ENCODE peak calls at places on chromosomes 16 and 17, in nine cellular contexts. U is posterior cingulate gyrus, M is tibial nerve, B is head of caudate nucleus, Q is WTC11, I is KG1, P is NCI-H1092, D is GM04503, Z is HTR-8/SVneo. N is an unnamed sample.

GRCh38 chr17:9173386-9173983 is 152.2 kb downstream of the NTN1 start:
- DNase-seq in U (no peak), M (no peak), B (no peak), Q (no peak), I (no peak), P (no peak), D (no peak), Z (no peak), N (no peak)

GRCh38 chr16:82368041-82368440 is 198.0 kb upstream of the MPHOSPH6 start:
- DNase-seq in U (no peak), M (no peak), B (peak), Q (peak), I (no peak), P (no peak), D (peak), Z (peak), N (no peak)

GRCh38 chr17:50863931-50864330 is 2.2 kb downstream of the TOB1 start:
- DNase-seq in U (no peak), M (no peak), B (no peak), Q (no peak), I (no peak), P (no peak), D (no peak), Z (no peak), N (no peak)

GRCh38 chr16:69378036-69378435 is 7.8 kb downstream of the TERF2 start:
- DNase-seq in U (no peak), M (no peak), B (no peak), Q (no peak), I (no peak), P (no peak), D (no peak), Z (no peak), N (no peak)

GRCh38 chr17:41849251-41849990 is 11.8 kb downstream of the KLHL10 start:
- DNase-seq in U (no peak), M (no peak), B (no peak), Q (no peak), I (no peak), P (no peak), D (no peak), Z (no peak), N (no peak)

GRCh38 chr16:79931721-79932120 is 331.2 kb upstream of the MAF start:
- DNase-seq in U (no peak), M (no peak), B (no peak), Q (no peak), I (no peak), P (no peak), D (no peak), Z (no peak), N (no peak)

GRCh38 chr17:65013613-65014391 is 42.7 kb downstream of the GNA13 start:
- DNase-seq in U (no peak), M (no peak), B (no peak), Q (no peak), I (no peak), P (no peak), D (peak), Z (peak), N (peak)

GRCh38 chr17:29215717-29216116 is 30.9 kb upstream of the CRYBA1 start:
- DNase-seq in U (no peak), M (no peak), B (no peak), Q (no peak), I (no peak), P (no peak), D (no peak), Z (no peak), N (no peak)

GRCh38 chr17:19004601-19005441 is at the start of gene FAM83G:
- DNase-seq in U (no peak), M (peak), B (peak), Q (peak), I (no peak), P (no peak), D (no peak), Z (peak), N (peak)

GRCh38 chr17:70225272-70225671 is 55.9 kb downstream of the KCNJ2 start:
- DNase-seq in U (no peak), M (no peak), B (no peak), Q (no peak), I (no peak), P (no peak), D (no peak), Z (no peak), N (no peak)

GRCh38 chr16:2971134-2971984 is 2.2 kb downstream of the PAQR4 start:
- DNase-seq in U (no peak), M (no peak), B (no peak), Q (no peak), I (no peak), P (no peak), D (no peak), Z (no peak), N (no peak)

GRCh38 chr17:30235386-30236296 is at the start of gene SLC6A4:
- DNase-seq in U (no peak), M (no peak), B (no peak), Q (peak), I (no peak), P (no peak), D (no peak), Z (no peak), N (no peak)

GRCh38 chr17:41518031-41518430 is 659 bp downstream of the KRT15 start:
- DNase-seq in U (no peak), M (no peak), B (no peak), Q (no peak), I (no peak), P (no peak), D (no peak), Z (no peak), N (no peak)

GRCh38 chr17:30939059-30939689 is 17.4 kb downstream of the ADAP2 start:
- DNase-seq in U (no peak), M (no peak), B (no peak), Q (no peak), I (no peak), P (no peak), D (no peak), Z (no peak), N (no peak)

GRCh38 chr17:20728181-20728580 is 148.7 kb downstream of the CDRT15L2 start:
- DNase-seq in U (no peak), M (no peak), B (no peak), Q (no peak), I (no peak), P (no peak), D (no peak), Z (no peak), N (no peak)

GRCh38 chr17:40564883-40565744 is at the start of gene CCR7:
- DNase-seq in U (no peak), M (no peak), B (no peak), Q (no peak), I (peak), P (no peak), D (no peak), Z (no peak), N (no peak)

GRCh38 chr17:64686705-64687104 is 24.6 kb upstream of the SMURF2 start:
- DNase-seq in U (no peak), M (no peak), B (no peak), Q (no peak), I (no peak), P (no peak), D (no peak), Z (no peak), N (no peak)

GRCh38 chr16:14307059-14307531 is 236.0 kb downstream of the MRTFB start:
- DNase-seq in U (no peak), M (no peak), B (no peak), Q (peak), I (no peak), P (no peak), D (no peak), Z (no peak), N (no peak)